ENCODE peak calls at places on chromosomes 2 and 18, in six cellular contexts. O is transverse colon, I is gastrocnemius medialis, U is esophagus squamous epithelium, T is uterus, N is IMR-90. Z is an unnamed sample.

GRCh38 chr2:178350051-178350450 is 100.9 kb downstream of the PRKRA start:
- DNase-seq in O (no peak), I (no peak), U (no peak), T (no peak), N (no peak), Z (no peak)

GRCh38 chr18:80252136-80252535 is 4.8 kb upstream of the PARD6G start:
- DNase-seq in O (no peak), I (no peak), U (no peak), T (no peak), N (peak), Z (peak)

GRCh38 chr2:124258481-124258880 is 233.4 kb downstream of the CNTNAP5 start:
- DNase-seq in O (no peak), I (no peak), U (no peak), T (no peak), N (peak), Z (no peak)

GRCh38 chr2:118986733-118987132 is 44.7 kb downstream of the MARCO start:
- DNase-seq in O (no peak), I (no peak), U (no peak), T (no peak), N (no peak), Z (no peak)

GRCh38 chr18:46412831-46413371 is 244.1 kb downstream of the LOXHD1 start:
- DNase-seq in O (no peak), I (no peak), U (no peak), T (no peak), N (no peak), Z (no peak)

GRCh38 chr18:23243178-23243577 is 107.9 kb downstream of the CABLES1 start:
- DNase-seq in O (no peak), I (no peak), U (no peak), T (no peak), N (no peak), Z (no peak)

GRCh38 chr2:172244419-172245130 is 141.9 kb upstream of the DLX2 start:
- DNase-seq in O (no peak), I (no peak), U (no peak), T (no peak), N (peak), Z (no peak)

GRCh38 chr2:113370478-113371091 is 66.9 kb upstream of the ZNG1B start:
- DNase-seq in O (peak), I (peak), U (no peak), T (peak), N (peak), Z (peak)

GRCh38 chr2:20145497-20146193 is 79.3 kb downstream of the SDC1 start:
- DNase-seq in O (peak), I (no peak), U (no peak), T (no peak), N (no peak), Z (no peak)

GRCh38 chr18:2961828-2962227 is 51.1 kb downstream of the LPIN2 start:
- DNase-seq in O (no peak), I (no peak), U (no peak), T (no peak), N (peak), Z (no peak)

GRCh38 chr2:172943563-172943962 is 132.1 kb upstream of the MAP3K20 start:
- DNase-seq in O (no peak), I (no peak), U (no peak), T (no peak), N (no peak), Z (no peak)

GRCh38 chr2:80489718-80490117 is 185.2 kb upstream of the LRRTM1 start:
- DNase-seq in O (no peak), I (no peak), U (no peak), T (no peak), N (peak), Z (no peak)

GRCh38 chr2:102120261-102121259 is 22.0 kb upstream of the IL1R1 start:
- DNase-seq in O (peak), I (no peak), U (no peak), T (no peak), N (no peak), Z (peak)

GRCh38 chr2:61059382-61059781 is 6.3 kb upstream of the SANBR start:
- DNase-seq in O (no peak), I (no peak), U (no peak), T (no peak), N (no peak), Z (no peak)

GRCh38 chr2:174026122-174026845 is 61.1 kb upstream of the SP3 start:
- DNase-seq in O (no peak), I (no peak), U (no peak), T (peak), N (peak), Z (no peak)

GRCh38 chr18:9642799-9643445 is 28.6 kb upstream of the PPP4R1 start:
- DNase-seq in O (no peak), I (no peak), U (no peak), T (no peak), N (no peak), Z (no peak)

GRCh38 chr2:7024261-7024660 is 107.0 kb downstream of the RNF144A start:
- DNase-seq in O (no peak), I (no peak), U (no peak), T (no peak), N (no peak), Z (no peak)

GRCh38 chr2:103734911-103735310 is 973.1 kb downstream of the TMEM182 start:
- DNase-seq in O (no peak), I (no peak), U (no peak), T (no peak), N (no peak), Z (no peak)

GRCh38 chr2:85601771-85602475 is 575 bp downstream of the TMEM150A start:
- DNase-seq in O (peak), I (peak), U (no peak), T (peak), N (no peak), Z (peak)

GRCh38 chr2:101253713-101254085 is 1.0 kb downstream of the CNOT11 start:
- DNase-seq in O (no peak), I (no peak), U (no peak), T (no peak), N (peak), Z (no peak)

GRCh38 chr2:66869076-66869475 is 434.2 kb downstream of the MEIS1 start:
- DNase-seq in O (no peak), I (no peak), U (no peak), T (no peak), N (peak), Z (no peak)

GRCh38 chr18:8516391-8517250 is 92.6 kb upstream of the RAB12 start:
- DNase-seq in O (no peak), I (no peak), U (no peak), T (no peak), N (peak), Z (no peak)

GRCh38 chr2:199405241-199405640 is 52.5 kb downstream of the SATB2 start:
- DNase-seq in O (no peak), I (no peak), U (no peak), T (no peak), N (peak), Z (no peak)

GRCh38 chr2:60536716-60537115 is 16.7 kb downstream of the BCL11A start:
- DNase-seq in O (no peak), I (no peak), U (no peak), T (no peak), N (no peak), Z (no peak)

GRCh38 chr2:122704109-122704563 is 948.7 kb downstream of the TSN start:
- DNase-seq in O (no peak), I (no peak), U (no peak), T (no peak), N (no peak), Z (no peak)

GRCh38 chr2:223081789-223082188 is 29.8 kb downstream of the KCNE4 start:
- DNase-seq in O (no peak), I (no peak), U (no peak), T (no peak), N (no peak), Z (no peak)

GRCh38 chr2:190862591-190862991 is 18.0 kb upstream of the GLS start:
- DNase-seq in O (no peak), I (no peak), U (no peak), T (no peak), N (peak), Z (no peak)

GRCh38 chr2:88866756-88867155 is 175.3 kb downstream of the RPIA start:
- DNase-seq in O (no peak), I (no peak), U (no peak), T (no peak), N (no peak), Z (no peak)

GRCh38 chr18:58195278-58195721 is 151.3 kb downstream of the NEDD4L start:
- DNase-seq in O (peak), I (no peak), U (no peak), T (peak), N (no peak), Z (no peak)

GRCh38 chr2:155256803-155257202 is 558.3 kb downstream of the KCNJ3 start:
- DNase-seq in O (no peak), I (no peak), U (no peak), T (no peak), N (no peak), Z (no peak)
- H3K4me3 ChIP-seq in O (no peak), I (no peak), U (no peak), T (no peak), N (no peak), Z (no peak)

DNA sequence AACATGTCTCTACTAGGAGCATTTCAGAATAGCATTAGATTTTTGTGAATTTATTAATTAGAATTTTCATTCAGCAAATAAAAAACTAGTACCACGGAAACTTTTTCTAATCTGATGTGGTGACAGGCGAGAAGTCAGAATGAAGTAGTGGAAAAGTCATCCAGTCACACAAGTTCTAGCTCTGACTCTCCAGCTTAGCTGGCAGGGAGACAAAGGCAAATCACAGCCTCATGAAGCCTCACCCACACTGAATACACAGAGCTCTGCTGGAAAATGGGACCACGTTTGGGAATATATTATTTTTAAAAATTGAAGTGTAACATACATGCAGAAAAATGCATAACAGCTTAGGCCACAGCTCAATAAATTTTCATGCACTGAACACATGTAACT is 86.1 kb downstream of the L3MBTL4 start:
- DNase-seq in O (no peak), I (no peak), U (no peak), T (no peak), N (no peak), Z (no peak)
- TF ChIP-seq POLR2A in O (no peak), I (no peak), U (no peak), T (no peak), N (no peak), Z (no peak)

GRCh38 chr18:47901624-47902362 is 28.7 kb downstream of the SMAD2 start:
- DNase-seq in O (no peak), I (no peak), U (no peak), T (no peak), N (no peak), Z (no peak)

GRCh38 chr18:47898055-47898454 is 32.4 kb downstream of the SMAD2 start:
- DNase-seq in O (no peak), I (no peak), U (no peak), T (no peak), N (no peak), Z (no peak)

GRCh38 chr18:47895565-47896250 is 34.8 kb downstream of the SMAD2 start:
- DNase-seq in O (no peak), I (no peak), U (no peak), T (no peak), N (no peak), Z (no peak)

GRCh38 chr18:47898696-47899095 is 31.8 kb downstream of the SMAD2 start:
- DNase-seq in O (no peak), I (no peak), U (no peak), T (no peak), N (no peak), Z (no peak)

GRCh38 chr18:47899107-47899840 is 31.2 kb downstream of the SMAD2 start:
- DNase-seq in O (no peak), I (no peak), U (no peak), T (no peak), N (peak), Z (no peak)
- TF ChIP-seq CTCF in O (no peak), I (no peak), U (no peak), T (no peak), N (no peak), Z (no peak)

DNA sequence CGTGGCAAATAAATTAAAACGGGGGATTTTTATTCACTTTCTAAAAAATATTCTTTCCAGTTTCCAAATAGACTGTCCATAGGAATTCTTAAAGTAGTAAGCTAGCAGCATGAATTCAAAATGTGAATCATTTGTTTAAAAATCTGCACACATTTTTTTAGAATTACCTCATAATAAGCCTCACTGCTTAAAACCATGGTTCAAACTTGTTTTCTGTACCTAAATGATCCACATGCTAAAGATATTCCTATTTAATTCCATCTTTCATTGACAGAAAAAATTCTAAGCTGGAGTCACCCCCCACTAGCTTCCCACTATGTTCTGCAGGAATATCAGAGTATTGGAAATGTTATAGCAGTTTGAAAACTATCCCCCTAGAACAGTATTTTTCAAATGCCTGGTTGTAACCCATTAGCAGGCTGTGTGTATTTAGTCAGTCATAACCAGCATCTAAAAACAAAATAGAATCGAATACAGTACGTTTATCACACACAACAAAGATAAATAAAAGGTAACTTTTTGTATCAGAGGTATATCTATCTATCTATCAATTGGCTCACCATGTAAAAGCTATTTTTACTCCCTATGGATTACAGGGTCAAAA is 11.2 kb upstream of the IKZF2 start:
- DNase-seq in O (no peak), I (no peak), U (no peak), T (no peak), N (peak), Z (no peak)
- H3K4me3 ChIP-seq in O (no peak), I (no peak), U (no peak), T (no peak), N (no peak), Z (no peak)

GRCh38 chr2:11397046-11397445 is 52.6 kb upstream of the ROCK2 start:
- DNase-seq in O (no peak), I (no peak), U (no peak), T (no peak), N (no peak), Z (peak)

GRCh38 chr2:11396690-11396985 is 52.2 kb upstream of the ROCK2 start:
- DNase-seq in O (no peak), I (no peak), U (no peak), T (no peak), N (no peak), Z (no peak)

GRCh38 chr2:11397513-11397912 is 53.1 kb upstream of the ROCK2 start:
- DNase-seq in O (no peak), I (no peak), U (no peak), T (no peak), N (no peak), Z (no peak)

GRCh38 chr2:11399113-11399762 is 54.8 kb upstream of the ROCK2 start:
- DNase-seq in O (no peak), I (no peak), U (no peak), T (no peak), N (no peak), Z (no peak)

DNA sequence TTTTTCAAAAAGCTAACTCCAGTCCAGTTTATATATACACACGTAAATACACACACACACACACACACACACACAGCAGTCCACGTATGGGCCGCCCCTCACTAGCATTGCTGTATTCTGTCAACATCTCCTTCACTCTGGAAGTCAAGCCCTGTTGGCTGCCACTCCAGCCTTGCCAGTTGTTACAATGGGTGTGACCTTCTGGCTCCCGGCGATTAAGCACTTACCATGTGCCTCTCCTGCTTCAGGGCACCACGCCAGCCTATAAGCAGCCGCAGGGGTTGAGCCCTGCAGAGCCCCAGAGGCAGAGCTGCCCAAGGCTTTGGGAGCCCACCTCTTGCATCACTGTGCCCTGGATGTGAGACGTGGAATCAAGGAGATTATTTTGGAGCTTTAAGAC is 54.3 kb upstream of the ROCK2 start:
- DNase-seq in O (peak), I (peak), U (no peak), T (no peak), N (no peak), Z (no peak)
- TF ChIP-seq POLR2A in O (no peak), I (no peak), U (no peak), T (no peak), N (no peak), Z (no peak)

GRCh38 chr2:5692561-5693287 is 540 bp downstream of the SOX11 start:
- DNase-seq in O (no peak), I (no peak), U (no peak), T (no peak), N (peak), Z (no peak)

GRCh38 chr2:5693288-5694015 is 1.3 kb downstream of the SOX11 start:
- DNase-seq in O (no peak), I (no peak), U (no peak), T (no peak), N (peak), Z (no peak)

GRCh38 chr2:5690718-5691658 is 1.2 kb upstream of the SOX11 start:
- DNase-seq in O (no peak), I (no peak), U (no peak), T (no peak), N (peak), Z (no peak)

GRCh38 chr2:5690231-5690630 is 2.0 kb upstream of the SOX11 start:
- DNase-seq in O (no peak), I (no peak), U (no peak), T (no peak), N (peak), Z (no peak)

DNA sequence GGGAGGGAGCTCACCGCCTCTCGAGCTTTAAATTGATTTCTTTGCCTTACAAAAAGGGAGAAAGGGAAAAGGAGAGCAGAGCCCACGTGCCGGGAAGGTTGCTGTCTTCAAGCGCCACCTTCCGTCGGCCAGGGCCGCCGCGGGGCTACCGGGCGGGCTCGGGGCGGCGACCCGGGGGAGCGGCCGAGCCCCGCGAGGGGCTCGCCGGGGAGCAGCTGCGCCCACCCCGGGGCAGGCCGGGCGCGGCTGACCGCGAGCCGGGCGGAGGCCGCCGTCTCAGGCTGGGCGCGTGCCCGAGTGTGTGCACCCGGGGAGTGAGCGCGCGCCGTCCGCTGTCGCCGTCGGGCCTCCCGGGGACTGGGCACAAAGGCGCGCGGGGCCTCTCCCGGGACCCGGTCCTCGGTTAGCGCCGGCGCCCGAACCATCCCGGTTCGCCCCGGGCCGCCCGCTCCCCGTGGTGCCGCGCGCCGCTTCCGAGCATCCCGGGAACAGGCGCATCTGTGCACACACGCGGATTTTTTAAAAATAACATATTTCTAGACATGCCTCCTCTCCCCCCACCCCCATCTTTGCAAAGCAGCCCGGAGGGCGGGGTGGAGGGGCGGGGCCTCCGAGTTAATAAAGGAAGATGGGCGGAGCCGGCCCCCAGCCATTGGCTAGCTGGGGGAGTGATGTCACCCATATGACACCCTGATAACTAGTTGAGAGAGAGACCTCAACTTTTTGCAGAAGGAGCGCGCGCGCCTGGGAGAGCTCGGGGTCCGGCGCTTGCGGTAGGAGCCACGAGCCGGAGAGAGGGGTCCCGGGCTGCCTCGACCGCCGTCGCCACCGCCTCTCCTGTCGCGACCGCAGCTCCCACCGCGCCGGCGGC is at the start of gene SOX11:
- DNase-seq in O (peak), I (no peak), U (no peak), T (no peak), N (peak), Z (no peak)
- TF ChIP-seq CTCF in O (no peak), I (no peak), U (no peak), T (no peak), N (peak), Z (no peak)